ENCODE peak calls at places on chromosomes 5 and 9, in five cellular contexts. One of them, this sample, is unnamed.

GRCh38 chr5:93596310-93596675 is 13.3 kb downstream of the NR2F1 start:
- DNase-seq in lower leg skin: no peak
- DNase-seq in A549: no peak
- DNase-seq in stomach: no peak
- DNase-seq in prostate gland: no peak
- DNase-seq in this sample: no peak

GRCh38 chr9:16291921-16292320 is 578.5 kb downstream of the BNC2 start:
- DNase-seq in lower leg skin: no peak
- DNase-seq in A549: no peak
- DNase-seq in stomach: no peak
- DNase-seq in prostate gland: no peak
- DNase-seq in this sample: no peak

GRCh38 chr9:19533373-19533772 is 124.6 kb downstream of the ACER2 start:
- DNase-seq in lower leg skin: no peak
- DNase-seq in A549: no peak
- DNase-seq in stomach: no peak
- DNase-seq in prostate gland: no peak
- DNase-seq in this sample: no peak

GRCh38 chr9:133129001-133129799 is 8.2 kb upstream of the RALGDS start:
- DNase-seq in lower leg skin: no peak
- DNase-seq in A549: no peak
- DNase-seq in stomach: no peak
- DNase-seq in prostate gland: peak; percentile 57
- DNase-seq in this sample: no peak

GRCh38 chr9:135589596-135590485 is 28.3 kb downstream of the PAEP start:
- DNase-seq in lower leg skin: no peak
- DNase-seq in A549: no peak
- DNase-seq in stomach: peak; percentile 19
- DNase-seq in prostate gland: no peak
- DNase-seq in this sample: peak; percentile 50

GRCh38 chr5:12335938-12336337 is 431.7 kb upstream of the CTNND2 start:
- DNase-seq in lower leg skin: no peak
- DNase-seq in A549: no peak
- DNase-seq in stomach: no peak
- DNase-seq in prostate gland: no peak
- DNase-seq in this sample: no peak

GRCh38 chr5:53239301-53239990 is 129.9 kb upstream of the MOCS2 start:
- DNase-seq in lower leg skin: no peak
- DNase-seq in A549: no peak
- DNase-seq in stomach: no peak
- DNase-seq in prostate gland: no peak
- DNase-seq in this sample: no peak

GRCh38 chr5:172450861-172451695 is 3.2 kb downstream of the SH3PXD2B start:
- DNase-seq in lower leg skin: no peak
- DNase-seq in A549: peak; percentile 71
- DNase-seq in stomach: no peak
- DNase-seq in prostate gland: no peak
- DNase-seq in this sample: peak; percentile 71

GRCh38 chr9:120369608-120370220 is 210.3 kb downstream of the CDK5RAP2 start:
- DNase-seq in lower leg skin: no peak
- DNase-seq in A549: no peak
- DNase-seq in stomach: no peak
- DNase-seq in prostate gland: no peak
- DNase-seq in this sample: no peak

GRCh38 chr9:14692536-14692917 is 705 bp downstream of the ZDHHC21 start:
- DNase-seq in lower leg skin: no peak
- DNase-seq in A549: peak; percentile 5
- DNase-seq in stomach: no peak
- DNase-seq in prostate gland: no peak
- DNase-seq in this sample: no peak

GRCh38 chr9:131274674-131275331 is 1.5 kb downstream of the FAM78A start:
- DNase-seq in lower leg skin: no peak
- DNase-seq in A549: no peak
- DNase-seq in stomach: no peak
- DNase-seq in prostate gland: no peak
- DNase-seq in this sample: peak; percentile 91

GRCh38 chr9:6078382-6079105 is 63.1 kb upstream of the RANBP6 start:
- DNase-seq in lower leg skin: no peak
- DNase-seq in A549: no peak
- DNase-seq in stomach: no peak
- DNase-seq in prostate gland: no peak
- DNase-seq in this sample: no peak

GRCh38 chr9:117545846-117546245 is 131.0 kb upstream of the ASTN2 start:
- DNase-seq in lower leg skin: no peak
- DNase-seq in A549: no peak
- DNase-seq in stomach: no peak
- DNase-seq in prostate gland: no peak
- DNase-seq in this sample: no peak

GRCh38 chr9:23117621-23118020 is 671.0 kb downstream of the DMRTA1 start:
- DNase-seq in lower leg skin: no peak
- DNase-seq in A549: no peak
- DNase-seq in stomach: no peak
- DNase-seq in prostate gland: no peak
- DNase-seq in this sample: no peak

GRCh38 chr9:13186091-13186490 is 93.4 kb downstream of the MPDZ start:
- DNase-seq in lower leg skin: no peak
- DNase-seq in A549: no peak
- DNase-seq in stomach: no peak
- DNase-seq in prostate gland: no peak
- DNase-seq in this sample: no peak

GRCh38 chr9:101574773-101575333 is 19.9 kb downstream of the PPP3R2 start:
- DNase-seq in lower leg skin: no peak
- DNase-seq in A549: no peak
- DNase-seq in stomach: no peak
- DNase-seq in prostate gland: no peak
- DNase-seq in this sample: no peak

GRCh38 chr5:39399135-39400036 is 25.4 kb downstream of the DAB2 start:
- DNase-seq in lower leg skin: peak; percentile 66
- DNase-seq in A549: peak; percentile 62
- DNase-seq in stomach: no peak
- DNase-seq in prostate gland: no peak
- DNase-seq in this sample: no peak

GRCh38 chr9:122370869-122371467 is at the start of gene PTGS1:
- DNase-seq in lower leg skin: no peak
- DNase-seq in A549: no peak
- DNase-seq in stomach: peak; percentile 68
- DNase-seq in prostate gland: no peak
- DNase-seq in this sample: peak; percentile 90
- TF ChIP-seq POLR2A in lower leg skin: no peak
- TF ChIP-seq POLR2A in A549: no peak
- TF ChIP-seq POLR2A in stomach: no peak
- TF ChIP-seq POLR2A in prostate gland: no peak
- TF ChIP-seq POLR2A in this sample: no peak

DNA sequence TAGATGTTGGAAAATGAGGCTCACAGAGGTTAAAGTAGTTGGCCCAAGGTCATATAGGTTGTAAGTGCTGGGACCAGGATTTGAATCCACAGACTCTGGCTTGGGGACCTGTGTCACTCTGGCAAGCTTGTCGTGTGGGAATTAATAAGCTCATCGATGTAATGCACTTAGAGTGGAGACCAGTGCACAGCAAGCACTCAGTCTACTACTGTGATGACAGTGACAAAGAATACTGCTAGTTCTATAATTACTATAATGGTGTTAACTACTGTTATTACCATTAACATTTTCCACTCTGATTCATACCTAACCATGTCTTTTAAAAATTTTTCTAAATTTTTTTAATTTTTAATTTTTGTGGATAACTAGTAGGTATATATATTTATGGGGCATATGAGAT is 12.8 kb downstream of the PAM start:
- DNase-seq in lower leg skin: no peak
- DNase-seq in A549: no peak
- DNase-seq in stomach: no peak
- DNase-seq in prostate gland: no peak
- DNase-seq in this sample: no peak
- TF ChIP-seq POLR2A in lower leg skin: no peak
- TF ChIP-seq POLR2A in A549: no peak
- TF ChIP-seq POLR2A in stomach: no peak
- TF ChIP-seq POLR2A in prostate gland: no peak
- TF ChIP-seq POLR2A in this sample: no peak

GRCh38 chr9:137214620-137215019 is 7.4 kb downstream of the RNF208 start:
- DNase-seq in lower leg skin: no peak
- DNase-seq in A549: no peak
- DNase-seq in stomach: no peak
- DNase-seq in prostate gland: no peak
- DNase-seq in this sample: no peak

GRCh38 chr9:137211532-137211931 is 6.0 kb downstream of the NDOR1 start:
- DNase-seq in lower leg skin: no peak
- DNase-seq in A549: no peak
- DNase-seq in stomach: no peak
- DNase-seq in prostate gland: no peak
- DNase-seq in this sample: no peak

GRCh38 chr9:137215196-137215986 is 6.6 kb downstream of the RNF208 start:
- DNase-seq in lower leg skin: no peak
- DNase-seq in A549: no peak
- DNase-seq in stomach: no peak
- DNase-seq in prostate gland: no peak
- DNase-seq in this sample: no peak

GRCh38 chr9:137212520-137212919 is 7.0 kb downstream of the NDOR1 start:
- DNase-seq in lower leg skin: no peak
- DNase-seq in A549: no peak
- DNase-seq in stomach: no peak
- DNase-seq in prostate gland: no peak
- DNase-seq in this sample: no peak

DNA sequence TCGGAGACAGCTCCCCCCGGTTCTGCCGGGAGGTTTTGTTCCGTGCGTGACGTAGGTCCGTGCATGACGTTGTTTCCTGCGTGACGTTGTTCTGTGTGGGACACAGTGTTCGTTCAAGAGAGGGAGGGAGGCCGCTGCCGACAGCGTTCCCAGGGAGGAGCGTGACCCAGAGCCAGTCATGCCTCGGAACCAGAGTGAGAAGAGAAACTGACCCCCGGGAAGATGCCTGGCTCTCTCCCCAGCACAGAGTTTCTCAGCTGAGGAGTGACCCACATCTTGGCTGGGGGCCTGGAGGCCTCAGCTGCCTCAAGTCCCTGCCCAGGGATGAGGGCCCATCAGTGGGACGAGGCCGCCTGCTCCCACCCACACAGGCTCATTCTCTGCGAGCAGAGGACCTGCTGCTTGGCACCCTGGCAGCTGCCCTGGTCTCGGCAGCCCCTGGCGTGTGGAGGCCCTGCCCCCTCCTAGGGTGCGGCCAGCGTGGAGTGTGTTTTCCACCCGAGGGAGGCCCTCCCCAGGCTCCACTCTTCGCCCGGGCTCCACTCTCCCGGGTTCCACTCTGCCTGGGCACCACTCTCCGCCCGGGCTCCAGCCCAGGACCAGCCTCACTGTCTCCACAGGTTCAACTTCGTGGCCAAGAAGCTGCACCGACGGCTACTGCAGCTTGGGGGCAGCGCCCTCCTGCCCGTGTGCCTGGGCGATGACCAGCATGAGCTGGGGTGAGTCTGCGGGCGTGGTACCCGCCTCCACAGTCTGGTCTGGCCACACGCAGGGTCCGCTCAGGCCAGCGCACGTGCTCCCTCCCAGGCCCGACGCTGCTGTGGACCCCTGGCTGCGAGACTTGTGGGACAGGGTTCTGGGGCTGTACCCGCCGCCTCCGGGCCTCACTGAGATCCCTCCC is 7.9 kb downstream of the NDOR1 start:
- DNase-seq in lower leg skin: no peak
- DNase-seq in A549: no peak
- DNase-seq in stomach: no peak
- DNase-seq in prostate gland: no peak
- DNase-seq in this sample: no peak
- TF ChIP-seq POLR2A in lower leg skin: no peak
- TF ChIP-seq POLR2A in A549: no peak
- TF ChIP-seq POLR2A in stomach: no peak
- TF ChIP-seq POLR2A in prostate gland: no peak
- TF ChIP-seq POLR2A in this sample: no peak

GRCh38 chr9:136847827-136848392 is 1.3 kb upstream of the PHPT1 start:
- DNase-seq in lower leg skin: peak; percentile 86
- DNase-seq in A549: peak; percentile 79
- DNase-seq in stomach: peak; percentile 91
- DNase-seq in prostate gland: peak; percentile 64
- DNase-seq in this sample: peak; percentile 95
- TF ChIP-seq POLR2A in lower leg skin: no peak
- TF ChIP-seq POLR2A in A549: peak; percentile 97
- TF ChIP-seq POLR2A in stomach: no peak
- TF ChIP-seq POLR2A in prostate gland: peak; percentile 53
- TF ChIP-seq POLR2A in this sample: no peak

GRCh38 chr5:56763711-56764466 is 51.5 kb upstream of the MAP3K1 start:
- DNase-seq in lower leg skin: peak; percentile 22
- DNase-seq in A549: no peak
- DNase-seq in stomach: no peak
- DNase-seq in prostate gland: peak; percentile 43
- DNase-seq in this sample: peak; percentile 89
- TF ChIP-seq POLR2A in lower leg skin: no peak
- TF ChIP-seq POLR2A in A549: no peak
- TF ChIP-seq POLR2A in stomach: no peak
- TF ChIP-seq POLR2A in prostate gland: no peak
- TF ChIP-seq POLR2A in this sample: no peak

DNA sequence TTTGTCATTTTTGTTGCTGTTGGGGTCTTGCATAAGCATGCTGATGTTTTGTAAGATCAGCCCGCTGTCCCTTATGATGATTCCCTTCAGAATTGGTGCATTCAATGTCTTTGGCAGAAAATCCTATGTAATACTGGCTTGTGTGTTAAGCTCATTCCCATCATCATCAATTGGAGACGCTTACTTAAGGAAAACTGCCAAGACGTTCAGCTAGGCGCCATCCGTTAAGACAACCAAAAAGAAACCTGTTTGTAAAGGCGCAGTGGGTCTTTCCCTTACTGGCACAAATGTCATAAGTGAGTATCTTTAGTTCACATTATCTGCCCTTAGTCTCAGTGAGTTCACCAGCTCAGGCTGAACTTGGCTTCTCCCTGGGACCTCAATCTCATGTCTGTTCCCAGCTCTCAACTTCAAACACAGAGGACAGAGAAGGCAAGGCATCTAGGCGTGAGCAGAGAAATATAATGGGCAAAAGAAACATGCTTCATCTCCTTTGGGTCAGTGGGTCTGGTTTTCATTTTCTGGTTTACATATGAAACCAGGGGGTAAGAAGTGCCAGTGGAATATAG is 97.9 kb downstream of the EFNA5 start:
- DNase-seq in lower leg skin: no peak
- DNase-seq in A549: no peak
- DNase-seq in stomach: no peak
- DNase-seq in prostate gland: no peak
- DNase-seq in this sample: no peak
- TF ChIP-seq POLR2A in lower leg skin: no peak
- TF ChIP-seq POLR2A in A549: no peak
- TF ChIP-seq POLR2A in stomach: no peak
- TF ChIP-seq POLR2A in prostate gland: no peak
- TF ChIP-seq POLR2A in this sample: no peak